ENCODE peak calls at places on chromosomes 12 and 14, in seven cellular contexts. Q is HCT116, R is H9, O is kidney, C is GM23248, J is fibroblast of lung, F is mammary epithelial cell. U is an unnamed sample.

GRCh38 chr14:95841680-95842079 is 35.0 kb upstream of the TUNAR start:
- DNase-seq in R (no peak), Q (no peak), F (no peak), J (no peak), C (no peak), O (no peak), U (no peak)

GRCh38 chr12:108600702-108601007 is 2.8 kb upstream of the TMEM119 start:
- DNase-seq in J (no peak), F (no peak), O (no peak), R (no peak), Q (no peak), C (no peak), U (no peak)

GRCh38 chr14:83118029-83118428 is 1584.4 kb upstream of the SEL1L start:
- DNase-seq in O (no peak), R (no peak), F (no peak), J (no peak), C (no peak), Q (no peak), U (no peak)

GRCh38 chr12:79527498-79527897 is 163.3 kb downstream of the PAWR start:
- DNase-seq in C (peak), Q (no peak), R (no peak), F (no peak), O (no peak), J (no peak), U (no peak)

GRCh38 chr14:76261371-76261811 is 109.7 kb downstream of the GPATCH2L start:
- DNase-seq in R (no peak), O (no peak), F (no peak), Q (no peak), J (no peak), C (no peak), U (no peak)

GRCh38 chr12:130818381-130819247 is 20.4 kb downstream of the STX2 start:
- DNase-seq in Q (no peak), O (peak), F (peak), J (peak), C (peak), R (peak), U (peak)

GRCh38 chr12:64522316-64522715 is 70.4 kb downstream of the TBK1 start:
- DNase-seq in Q (no peak), O (no peak), J (peak), F (peak), R (no peak), C (peak), U (peak)

GRCh38 chr14:105436891-105437722 is 17.5 kb downstream of the MTA1 start:
- DNase-seq in C (no peak), J (no peak), O (no peak), F (no peak), Q (no peak), R (no peak), U (no peak)

GRCh38 chr12:15289192-15289591 is 33.1 kb upstream of the PTPRO start:
- DNase-seq in Q (no peak), C (no peak), F (peak), J (no peak), R (no peak), O (no peak), U (peak)

GRCh38 chr12:71135812-71136176 is 22.0 kb downstream of the TSPAN8 start:
- DNase-seq in O (no peak), F (no peak), Q (no peak), J (no peak), C (no peak), R (no peak), U (no peak)

GRCh38 chr12:85626031-85626781 is 210.0 kb downstream of the RASSF9 start:
- DNase-seq in Q (peak), F (peak), R (no peak), O (no peak), J (peak), C (peak), U (no peak)

GRCh38 chr12:102063066-102063465 is 1.3 kb upstream of the WASHC3 start:
- DNase-seq in O (no peak), C (no peak), F (no peak), R (no peak), J (no peak), Q (peak), U (no peak)

GRCh38 chr12:30970559-30971202 is 44.1 kb downstream of the TSPAN11 start:
- DNase-seq in Q (no peak), C (no peak), O (no peak), R (no peak), J (no peak), F (no peak), U (no peak)

GRCh38 chr14:47102472-47102871 is 450.9 kb upstream of the RPL10L start:
- DNase-seq in F (no peak), O (no peak), J (no peak), C (no peak), R (peak), Q (no peak), U (no peak)

GRCh38 chr14:92905667-92906066 is 17.3 kb upstream of the CHGA start:
- DNase-seq in O (no peak), R (no peak), F (no peak), Q (no peak), C (no peak), J (no peak), U (no peak)

GRCh38 chr12:256958-257357 is 5.7 kb downstream of the SLC6A13 start:
- DNase-seq in J (no peak), Q (no peak), R (no peak), O (no peak), F (no peak), C (no peak), U (no peak)

GRCh38 chr12:50614167-50614762 is 109.5 kb downstream of the DIP2B start:
- DNase-seq in F (peak), J (no peak), O (no peak), R (no peak), Q (peak), C (peak), U (no peak)

GRCh38 chr14:102508774-102509743 is 517 bp downstream of the ANKRD9 start:
- DNase-seq in F (no peak), R (no peak), C (peak), O (peak), J (peak), Q (no peak), U (no peak)

GRCh38 chr14:77124345-77125274 is 17.0 kb downstream of the ZDHHC22 start:
- DNase-seq in C (peak), R (peak), J (peak), O (peak), Q (no peak), F (peak), U (no peak)

GRCh38 chr12:68358532-68359485 is 26.6 kb upstream of the MDM1 start:
- DNase-seq in O (no peak), C (peak), Q (peak), J (peak), R (peak), F (peak), U (peak)

GRCh38 chr14:32307881-32308582 is 21.1 kb upstream of the AKAP6 start:
- DNase-seq in C (no peak), Q (no peak), J (no peak), R (no peak), F (peak), O (no peak), U (no peak)

GRCh38 chr12:8823565-8824300 is 1.3 kb downstream of the A2ML1 start:
- DNase-seq in C (peak), Q (peak), O (no peak), J (peak), R (peak), F (no peak), U (peak)

GRCh38 chr12:113796086-113796827 is 169.9 kb downstream of the RBM19 start:
- DNase-seq in R (no peak), C (no peak), F (no peak), O (no peak), Q (no peak), J (no peak), U (no peak)

GRCh38 chr14:55715889-55716288 is 135.9 kb downstream of the KTN1 start:
- DNase-seq in Q (no peak), O (no peak), F (peak), C (peak), R (no peak), J (peak), U (no peak)

GRCh38 chr12:22527999-22528398 is 16.3 kb downstream of the C2CD5 start:
- DNase-seq in Q (no peak), J (peak), F (no peak), O (no peak), R (no peak), C (peak), U (no peak)

GRCh38 chr12:109709401-109710278 is 4.0 kb upstream of the FAM222A start:
- DNase-seq in O (peak), F (peak), Q (no peak), R (no peak), C (no peak), J (no peak), U (no peak)

GRCh38 chr14:63039800-63040380 is 5.4 kb downstream of the KCNH5 start:
- DNase-seq in R (no peak), F (peak), C (peak), Q (no peak), O (no peak), J (peak), U (no peak)

GRCh38 chr12:130498589-130499385 is 161.1 kb downstream of the PIWIL1 start:
- DNase-seq in R (no peak), C (no peak), Q (no peak), F (no peak), J (no peak), O (no peak), U (no peak)

GRCh38 chr12:1518763-1519516 is 75.4 kb downstream of the FBXL14 start:
- DNase-seq in O (no peak), F (peak), C (peak), R (peak), J (peak), Q (peak), U (no peak)

GRCh38 chr12:124673881-124674617 is 106.6 kb upstream of the NCOR2 start:
- DNase-seq in O (peak), J (no peak), R (no peak), Q (no peak), C (no peak), F (no peak), U (no peak)

GRCh38 chr14:41642402-41643195 is 35.9 kb downstream of the LRFN5 start:
- DNase-seq in R (no peak), J (no peak), C (no peak), F (no peak), O (no peak), Q (no peak), U (no peak)

GRCh38 chr12:88922816-88923215 is 342.5 kb upstream of the KITLG start:
- DNase-seq in J (peak), R (no peak), C (peak), O (no peak), F (peak), Q (no peak), U (no peak)

GRCh38 chr12:65725376-65725775 is 98.9 kb upstream of the HMGA2 start:
- DNase-seq in R (no peak), Q (peak), F (peak), O (no peak), J (peak), C (peak), U (no peak)

GRCh38 chr12:106179086-106179485 is 40.3 kb upstream of the NUAK1 start:
- DNase-seq in F (no peak), Q (no peak), C (no peak), J (no peak), R (no peak), O (no peak), U (no peak)

GRCh38 chr12:58069268-58069967 is 128.1 kb downstream of the ATP23 start:
- DNase-seq in F (peak), R (no peak), C (peak), J (peak), O (no peak), Q (no peak), U (no peak)

GRCh38 chr14:103923863-103924262 is 4.4 kb upstream of the TDRD9 start:
- DNase-seq in F (no peak), R (no peak), Q (no peak), J (no peak), O (no peak), C (no peak), U (no peak)

GRCh38 chr12:48925218-48925871 is at the start of gene FKBP11:
- DNase-seq in Q (no peak), R (peak), F (peak), J (peak), C (peak), O (peak), U (peak)
- H3K27ac ChIP-seq in Q (no peak), R (no peak), F (peak), J (peak), C (peak), O (peak), U (peak)

GRCh38 chr14:99907761-99908652 is 114.8 kb downstream of the EML1 start:
- DNase-seq in Q (no peak), R (no peak), J (no peak), F (no peak), O (no peak), C (no peak), U (no peak)

GRCh38 chr14:99915305-99916090 is 122.3 kb downstream of the EML1 start:
- DNase-seq in J (no peak), R (no peak), F (no peak), O (no peak), C (no peak), Q (no peak), U (no peak)

GRCh38 chr14:99908653-99909250 is 115.5 kb downstream of the EML1 start:
- DNase-seq in F (no peak), O (no peak), J (no peak), R (no peak), Q (no peak), C (no peak), U (no peak)

GRCh38 chr14:99909500-99910064 is 116.4 kb downstream of the EML1 start:
- DNase-seq in Q (no peak), O (no peak), C (peak), R (no peak), J (no peak), F (no peak), U (no peak)

GRCh38 chr14:99910337-99911268 is 117.4 kb downstream of the EML1 start:
- DNase-seq in C (peak), F (peak), O (no peak), R (no peak), Q (no peak), J (peak), U (no peak)
- H3K9ac ChIP-seq in C (peak), F (no peak), O (no peak), R (no peak), Q (no peak), J (no peak), U (no peak)

DNA sequence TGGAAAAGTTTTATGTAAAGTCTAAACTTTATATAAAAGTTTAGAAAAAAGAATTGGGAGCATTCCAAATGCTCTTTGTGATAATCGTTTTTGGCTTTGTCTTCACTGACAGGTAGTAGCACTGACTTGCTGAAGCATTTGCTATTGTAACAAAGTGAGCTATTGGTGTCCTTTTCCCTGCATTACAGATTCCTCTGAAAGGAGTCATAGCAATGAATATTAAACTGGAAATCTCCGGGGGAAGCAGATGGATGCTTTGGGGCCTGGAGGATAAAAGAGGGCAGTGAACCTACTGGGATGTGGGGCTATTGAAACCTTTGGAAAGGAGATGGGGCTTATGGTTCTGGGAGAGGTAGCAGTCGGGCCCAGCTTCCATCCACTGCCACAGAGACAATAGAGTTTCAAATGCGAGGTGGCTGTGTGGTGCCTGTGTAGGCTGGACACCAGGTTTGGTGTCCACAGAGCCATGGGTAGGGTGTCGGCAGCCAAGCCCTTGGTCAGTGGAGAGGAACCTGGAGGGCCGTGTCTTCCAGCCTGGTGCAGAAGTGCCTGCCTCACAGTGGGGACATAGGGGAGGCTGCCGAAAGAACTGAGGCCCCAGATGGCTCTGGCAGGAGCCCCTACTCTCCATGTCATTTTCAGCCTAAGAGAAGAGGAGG is 10.1 kb downstream of the GSG1 start:
- DNase-seq in C (peak), F (no peak), Q (no peak), R (no peak), O (no peak), J (peak), U (no peak)
- H3K27ac ChIP-seq in C (peak), F (no peak), Q (no peak), R (no peak), O (no peak), J (peak), U (no peak)

GRCh38 chr14:75098209-75098608 is 28.6 kb downstream of the NEK9 start:
- DNase-seq in O (no peak), F (no peak), R (no peak), J (no peak), Q (no peak), C (no peak), U (no peak)

GRCh38 chr14:75095690-75096089 is 26.2 kb downstream of the ZC2HC1C start:
- DNase-seq in Q (no peak), O (no peak), J (no peak), R (no peak), C (no peak), F (no peak), U (no peak)

GRCh38 chr14:75096959-75097358 is 27.5 kb downstream of the ZC2HC1C start:
- DNase-seq in C (no peak), J (no peak), Q (no peak), O (no peak), R (no peak), F (no peak), U (no peak)

GRCh38 chr14:75098682-75099081 is 28.2 kb downstream of the NEK9 start:
- DNase-seq in O (no peak), Q (no peak), F (no peak), C (no peak), J (no peak), R (no peak), U (no peak)

GRCh38 chr14:75101491-75101890 is 25.4 kb downstream of the NEK9 start:
- DNase-seq in C (no peak), R (no peak), F (no peak), J (no peak), Q (no peak), O (no peak), U (no peak)
- H3K9ac ChIP-seq in C (no peak), R (no peak), F (no peak), J (no peak), Q (no peak), O (no peak), U (no peak)